ENCODE peak calls at places on chromosome 15, in seven cellular contexts. A, Z, F, M, V, I and K are unnamed samples.

GRCh38 chr15:65402971-65403370 is 19.8 kb downstream of the IGDCC4 start:
- DNase-seq in I (no peak), F (no peak), V (no peak), A (no peak), M (no peak), Z (no peak), K (no peak)

GRCh38 chr15:40338041-40338657 is 2.6 kb downstream of the CCDC9B start:
- DNase-seq in M (peak), F (peak), V (peak), A (peak), I (peak), Z (peak), K (peak)

GRCh38 chr15:98428253-98428989 is 219.9 kb upstream of the IGF1R start:
- DNase-seq in A (peak), Z (peak), I (peak), M (peak), F (peak), V (no peak), K (peak)

GRCh38 chr15:55389276-55389631 is 18.9 kb downstream of the CCPG1 start:
- DNase-seq in A (peak), I (no peak), M (no peak), V (no peak), F (no peak), Z (peak), K (no peak)

GRCh38 chr15:37375529-37375928 is 275.2 kb upstream of the MEIS2 start:
- DNase-seq in Z (no peak), A (no peak), M (no peak), I (no peak), F (no peak), V (no peak), K (no peak)

GRCh38 chr15:78992416-78993256 is 47.8 kb upstream of the CTSH start:
- DNase-seq in I (no peak), V (no peak), Z (no peak), F (no peak), A (no peak), M (no peak), K (no peak)

GRCh38 chr15:85722789-85723188 is 71.9 kb downstream of the KLHL25 start:
- DNase-seq in V (no peak), I (no peak), M (no peak), F (no peak), Z (no peak), A (no peak), K (no peak)

GRCh38 chr15:100103828-100104227 is 237.9 kb downstream of the ADAMTS17 start:
- DNase-seq in M (no peak), A (no peak), F (no peak), Z (no peak), I (no peak), V (no peak), K (no peak)

GRCh38 chr15:62782100-62782791 is 260.3 kb upstream of the TPM1 start:
- DNase-seq in I (peak), F (peak), A (peak), V (no peak), Z (peak), M (peak), K (peak)

GRCh38 chr15:80179025-80179759 is 26.4 kb downstream of the FAH start:
- DNase-seq in M (no peak), Z (peak), I (no peak), A (peak), V (no peak), F (no peak), K (no peak)

GRCh38 chr15:40731034-40731433 is 24.0 kb downstream of the RMDN3 start:
- DNase-seq in Z (no peak), F (no peak), V (no peak), I (no peak), M (no peak), A (no peak), K (no peak)

GRCh38 chr15:101499863-101500713 is 10.6 kb upstream of the PCSK6 start:
- DNase-seq in V (peak), Z (no peak), F (no peak), A (peak), I (peak), M (no peak), K (peak)

GRCh38 chr15:74443100-74443909 is 9.5 kb upstream of the SEMA7A start:
- DNase-seq in V (no peak), Z (no peak), F (no peak), I (no peak), M (no peak), A (no peak), K (no peak)

GRCh38 chr15:74438696-74439316 is 5.0 kb upstream of the SEMA7A start:
- DNase-seq in A (peak), M (peak), V (peak), I (peak), Z (peak), F (peak), K (peak)

GRCh38 chr15:74442063-74442462 is 8.3 kb upstream of the SEMA7A start:
- DNase-seq in F (peak), M (no peak), I (no peak), V (no peak), Z (no peak), A (no peak), K (no peak)

GRCh38 chr15:74442604-74443003 is 8.8 kb upstream of the SEMA7A start:
- DNase-seq in Z (no peak), V (no peak), I (no peak), F (no peak), M (no peak), A (no peak), K (no peak)

GRCh38 chr15:74441248-74441939 is 7.6 kb upstream of the SEMA7A start:
- DNase-seq in F (no peak), M (no peak), I (no peak), A (no peak), Z (no peak), V (no peak), K (no peak)
- TF ChIP-seq CTCF in F (no peak), M (no peak), I (no peak), A (no peak), Z (no peak), V (no peak), K (no peak)

GRCh38 chr15:60905587-60905986 is 323.5 kb downstream of the RORA start:
- DNase-seq in V (no peak), F (no peak), I (no peak), M (no peak), A (no peak), Z (no peak), K (no peak)
- TF ChIP-seq CTCF in V (no peak), F (no peak), I (no peak), M (no peak), A (no peak), Z (no peak), K (peak)

DNA sequence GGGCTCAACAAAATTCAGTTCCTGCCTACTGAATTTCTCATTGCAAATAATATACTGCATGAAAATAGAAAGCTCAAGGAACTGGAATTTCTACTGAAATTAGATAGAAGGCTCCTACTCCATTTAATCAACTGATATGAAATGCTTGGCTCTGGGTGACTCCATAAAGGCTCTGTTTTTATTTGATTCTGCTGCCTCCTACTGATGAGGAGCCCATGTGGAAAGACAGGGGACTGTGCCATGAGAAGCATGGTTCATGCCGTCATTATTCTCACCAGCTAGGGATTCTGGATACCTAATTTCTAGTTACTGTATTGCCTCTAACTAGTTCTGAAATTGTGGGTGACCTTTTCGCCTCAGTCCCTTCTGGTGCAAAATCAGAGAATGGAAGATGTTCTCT is 366.2 kb upstream of the DPH6 start:
- DNase-seq in A (peak), Z (no peak), F (no peak), M (no peak), V (no peak), I (no peak), K (no peak)
- TF ChIP-seq CTCF in A (peak), Z (no peak), F (no peak), M (no peak), V (no peak), I (peak), K (no peak)

DNA sequence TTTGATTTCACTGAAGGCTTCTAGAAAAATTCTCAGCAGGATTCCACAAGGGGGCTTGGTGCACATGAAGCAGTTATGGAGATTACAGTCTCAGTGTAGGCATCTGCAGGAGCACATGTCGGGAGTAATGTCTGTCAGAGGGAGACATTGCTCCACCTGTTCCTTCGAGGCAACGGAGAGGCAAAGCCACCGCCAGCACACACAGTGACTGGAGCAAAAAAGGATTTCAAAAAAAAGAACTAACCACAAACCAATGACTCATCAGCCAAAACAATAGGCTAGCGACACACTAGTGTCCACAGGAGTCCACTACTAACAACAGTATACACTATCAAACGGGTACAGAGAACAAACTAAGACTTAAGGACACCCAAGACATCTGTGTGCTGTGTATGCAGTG is 68.9 kb downstream of the NPTN start:
- DNase-seq in I (no peak), V (no peak), Z (peak), F (no peak), A (peak), M (no peak), K (no peak)
- TF ChIP-seq CTCF in I (no peak), V (no peak), Z (no peak), F (no peak), A (peak), M (no peak), K (no peak)

DNA sequence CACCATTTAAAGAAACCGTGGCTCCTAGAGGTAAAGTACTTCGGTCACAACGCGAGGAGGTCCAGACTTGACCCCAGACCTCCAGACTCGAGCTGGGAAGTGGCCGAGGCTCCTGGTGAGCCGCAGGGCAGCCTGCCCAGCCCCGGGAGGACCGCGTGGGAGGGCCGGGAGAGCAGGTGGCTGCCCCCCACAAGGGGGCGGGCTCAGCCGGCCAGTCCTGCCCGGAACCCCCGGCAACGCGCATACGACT is at the start of gene SLC27A2:
- DNase-seq in A (peak), M (no peak), V (peak), Z (no peak), I (no peak), F (peak), K (no peak)
- TF ChIP-seq CTCF in A (peak), M (peak), V (peak), Z (peak), I (peak), F (no peak), K (peak)

DNA sequence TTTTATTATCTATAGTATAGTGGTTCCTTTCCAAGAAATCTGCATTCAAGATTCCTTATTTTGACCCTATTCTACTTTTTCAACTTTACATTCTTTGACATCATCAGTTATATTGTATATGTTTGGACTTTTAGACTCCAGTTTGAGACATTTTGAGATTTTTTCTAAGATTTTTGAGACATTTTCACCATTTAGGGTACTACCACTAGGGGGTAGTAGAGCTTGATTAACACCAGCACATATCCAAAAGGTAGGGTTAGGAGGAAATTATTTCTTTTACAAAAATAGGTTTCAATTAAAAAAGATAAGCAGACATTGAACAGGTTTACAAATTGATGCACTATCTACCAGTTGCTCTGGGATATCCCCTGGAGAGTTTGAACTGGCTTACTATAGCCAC is 262.5 kb downstream of the SCAPER start:
- DNase-seq in V (no peak), I (no peak), M (no peak), Z (no peak), A (no peak), F (no peak), K (no peak)
- TF ChIP-seq CTCF in V (no peak), I (peak), M (peak), Z (peak), A (peak), F (no peak), K (peak)

GRCh38 chr15:45522179-45522930 is at the start of gene SLC30A4:
- DNase-seq in F (peak), A (peak), Z (peak), M (peak), I (peak), V (peak), K (peak)
- TF ChIP-seq CTCF in F (no peak), A (no peak), Z (peak), M (no peak), I (peak), V (no peak), K (peak)

GRCh38 chr15:70902105-70902504 is 9.5 kb downstream of the LRRC49 start:
- DNase-seq in A (peak), V (no peak), Z (peak), I (no peak), F (no peak), M (no peak), K (no peak)

GRCh38 chr15:70906842-70907241 is 14.2 kb downstream of the LRRC49 start:
- DNase-seq in Z (no peak), I (no peak), A (no peak), V (no peak), F (no peak), M (no peak), K (no peak)

GRCh38 chr15:70910958-70911357 is 18.3 kb downstream of the LRRC49 start:
- DNase-seq in A (no peak), V (no peak), I (no peak), Z (no peak), F (no peak), M (no peak), K (no peak)

GRCh38 chr15:70912187-70912586 is 19.6 kb downstream of the LRRC49 start:
- DNase-seq in Z (no peak), V (no peak), M (no peak), F (no peak), I (no peak), A (peak), K (no peak)

GRCh38 chr15:70907784-70908471 is 15.3 kb downstream of the LRRC49 start:
- DNase-seq in M (no peak), I (no peak), A (no peak), Z (no peak), F (no peak), V (no peak), K (no peak)
- TF ChIP-seq CTCF in M (peak), I (peak), A (peak), Z (peak), F (no peak), V (no peak), K (no peak)

DNA sequence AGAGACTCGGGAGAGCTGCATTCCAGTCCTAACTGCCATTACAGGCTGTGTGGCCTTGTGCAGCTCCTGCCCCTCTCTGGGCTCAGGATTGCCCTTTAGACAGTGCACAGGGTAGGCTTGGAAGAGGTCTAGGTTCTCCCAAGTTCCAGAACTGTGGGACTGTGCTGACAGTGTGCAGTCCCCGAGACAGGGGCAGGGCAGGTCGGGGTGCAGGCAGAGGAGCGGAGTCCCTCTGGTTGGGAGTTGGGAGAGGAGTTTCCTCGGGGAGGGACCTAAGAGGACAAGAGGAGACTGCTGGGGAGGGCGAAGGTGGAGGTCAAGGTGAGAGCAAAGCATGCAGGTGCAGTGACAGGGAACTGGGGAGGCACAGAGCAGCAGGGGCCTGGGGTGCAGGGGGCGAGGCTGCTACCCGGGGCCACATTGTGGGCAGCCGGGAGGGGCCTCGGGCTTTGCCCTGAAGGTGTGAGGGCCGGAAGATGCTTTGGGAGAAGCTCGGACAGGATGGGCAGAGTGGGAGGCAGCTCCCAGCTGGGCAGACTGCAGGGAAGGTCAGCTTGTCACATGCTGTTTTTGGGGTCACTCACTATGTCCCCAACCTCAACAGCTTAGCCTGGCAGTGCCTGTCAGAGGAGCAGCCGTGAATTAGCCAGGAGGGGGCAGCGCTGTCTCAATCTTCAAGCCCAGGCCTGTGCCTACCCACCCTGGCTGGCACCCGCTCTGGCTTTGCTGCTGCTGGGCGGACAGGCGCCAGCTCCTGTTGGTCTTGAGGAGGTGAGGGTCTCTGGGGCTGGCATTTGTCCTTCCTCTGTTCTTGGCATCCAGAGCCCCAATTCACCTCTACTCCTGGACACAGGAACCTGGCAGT is 15.4 kb upstream of the CSPG4 start:
- DNase-seq in I (peak), F (peak), A (peak), Z (no peak), V (peak), M (peak), K (no peak)
- TF ChIP-seq CTCF in I (peak), F (peak), A (peak), Z (peak), V (no peak), M (no peak), K (peak)